ENCODE peak calls at places on chromosomes 13 and 19, in six cellular contexts. H is H1, L is trophoblast cell, T is IMR-90, X is neuronal stem cell, M is H9. D is an unnamed sample.

GRCh38 chr19:50046649-50047503 is 21.1 kb downstream of the ZNF473 start:
- DNase-seq in H (no peak), L (peak; percentile 43), T (peak; percentile 18), X (no peak), M (no peak), D (peak; percentile 57)

GRCh38 chr13:52003551-52003950 is 7.7 kb downstream of the ATP7B start:
- DNase-seq in H (no peak), L (no peak), T (no peak), X (no peak), M (peak; percentile 56), D (peak; percentile 60)

GRCh38 chr19:3122512-3122870 is 13.3 kb upstream of the GNA15 start:
- DNase-seq in H (no peak), L (no peak), T (no peak), X (no peak), M (no peak), D (no peak)

GRCh38 chr13:92510416-92510815 is 716.2 kb upstream of the GPC6 start:
- DNase-seq in H (no peak), L (peak; percentile 1), T (peak; percentile 75), X (no peak), M (no peak), D (peak; percentile 82)

GRCh38 chr19:41352279-41352608 is 1.5 kb downstream of the TGFB1 start:
- DNase-seq in H (no peak), L (no peak), T (no peak), X (no peak), M (no peak), D (no peak)

GRCh38 chr19:38270587-38271167 is 6.3 kb downstream of the SPINT2 start:
- DNase-seq in H (no peak), L (no peak), T (peak; percentile 56), X (no peak), M (no peak), D (peak; percentile 64)

GRCh38 chr19:29858621-29859020 is 46.8 kb downstream of the CCNE1 start:
- DNase-seq in H (no peak), L (no peak), T (no peak), X (no peak), M (no peak), D (no peak)

GRCh38 chr13:33454844-33455256 is 169.3 kb upstream of the STARD13 start:
- DNase-seq in H (no peak), L (no peak), T (peak; percentile 36), X (no peak), M (no peak), D (no peak)

GRCh38 chr13:48449656-48450055 is 36.7 kb upstream of the LPAR6 start:
- DNase-seq in H (no peak), L (no peak), T (peak; percentile 46), X (no peak), M (no peak), D (no peak)

GRCh38 chr19:28351761-28352160 is 861.2 kb downstream of the UQCRFS1 start:
- DNase-seq in H (no peak), L (no peak), T (no peak), X (no peak), M (no peak), D (no peak)

GRCh38 chr13:58097831-58098230 is 466.3 kb downstream of the PCDH17 start:
- DNase-seq in H (no peak), L (no peak), T (no peak), X (no peak), M (no peak), D (no peak)

GRCh38 chr19:4390862-4391693 is 9.3 kb downstream of the SH3GL1 start:
- DNase-seq in H (no peak), L (peak; percentile 49), T (no peak), X (no peak), M (no peak), D (no peak)

GRCh38 chr19:13899912-13900584 is 5.9 kb downstream of the BRME1 start:
- DNase-seq in H (no peak), L (no peak), T (peak; percentile 36), X (no peak), M (no peak), D (no peak)

GRCh38 chr13:94556646-94557045 is 39.3 kb downstream of the TGDS start:
- DNase-seq in H (no peak), L (no peak), T (no peak), X (no peak), M (no peak), D (no peak)

GRCh38 chr13:106649495-106649894 is 81.6 kb upstream of the ARGLU1 start:
- DNase-seq in H (no peak), L (no peak), T (peak; percentile 22), X (no peak), M (no peak), D (no peak)

GRCh38 chr19:4916292-4917082 is 7.2 kb downstream of the UHRF1 start:
- DNase-seq in H (no peak), L (no peak), T (no peak), X (no peak), M (no peak), D (no peak)

GRCh38 chr13:35832551-35832950 is 298.6 kb downstream of the DCLK1 start:
- DNase-seq in H (no peak), L (no peak), T (peak; percentile 40), X (no peak), M (no peak), D (peak; percentile 81)

GRCh38 chr19:13070425-13071140 is 32.1 kb downstream of the LYL1 start:
- DNase-seq in H (no peak), L (no peak), T (no peak), X (no peak), M (no peak), D (no peak)

GRCh38 chr13:51731759-51732158 is 72.2 kb downstream of the DHRS12 start:
- DNase-seq in H (no peak), L (no peak), T (peak; percentile 54), X (no peak), M (no peak), D (no peak)

GRCh38 chr13:71395053-71395452 is 472.0 kb downstream of the DACH1 start:
- DNase-seq in H (no peak), L (no peak), T (no peak), X (no peak), M (no peak), D (no peak)

GRCh38 chr19:5093297-5093858 is 124.5 kb downstream of the KDM4B start:
- DNase-seq in H (no peak), L (peak; percentile 89), T (no peak), X (no peak), M (no peak), D (no peak)

GRCh38 chr13:38180100-38180499 is 169.6 kb upstream of the UFM1 start:
- DNase-seq in H (no peak), L (no peak), T (peak; percentile 2), X (no peak), M (no peak), D (no peak)

GRCh38 chr19:10420444-10421239 is at the start of gene PDE4A:
- DNase-seq in H (no peak), L (no peak), T (no peak), X (no peak), M (peak; percentile 57), D (peak; percentile 40)

GRCh38 chr13:113553541-113554332 is 30.8 kb upstream of the TFDP1 start:
- DNase-seq in H (no peak), L (no peak), T (no peak), X (no peak), M (no peak), D (no peak)

GRCh38 chr13:100461309-100462035 is 127.1 kb downstream of the GGACT start:
- DNase-seq in H (no peak), L (no peak), T (peak; percentile 33), X (peak; percentile 45), M (no peak), D (peak; percentile 51)

GRCh38 chr13:103515410-103515809 is 449.2 kb upstream of the SLC10A2 start:
- DNase-seq in H (no peak), L (no peak), T (no peak), X (no peak), M (no peak), D (no peak)

GRCh38 chr13:91313103-91313502 is 34.4 kb upstream of the MIR17HG start:
- DNase-seq in H (no peak), L (no peak), T (peak; percentile 1), X (no peak), M (no peak), D (peak; percentile 56)

GRCh38 chr13:22592515-22592914 is 588.3 kb upstream of the SGCG start:
- DNase-seq in H (no peak), L (no peak), T (peak; percentile 0), X (no peak), M (no peak), D (no peak)

GRCh38 chr13:95185851-95186250 is 115.4 kb downstream of the ABCC4 start:
- DNase-seq in H (no peak), L (no peak), T (no peak), X (no peak), M (no peak), D (peak; percentile 11)

GRCh38 chr13:98834254-98834960 is 81.9 kb upstream of the SLC15A1 start:
- DNase-seq in H (no peak), L (no peak), T (no peak), X (no peak), M (peak; percentile 64), D (no peak)

GRCh38 chr19:49502866-49503581 is 6.8 kb downstream of the RPS11 start:
- DNase-seq in H (no peak), L (peak; percentile 50), T (peak; percentile 81), X (no peak), M (peak; percentile 46), D (no peak)

GRCh38 chr19:43966079-43966694 is 15.2 kb downstream of the ZNF221 start:
- DNase-seq in H (no peak), L (no peak), T (no peak), X (no peak), M (no peak), D (peak; percentile 41)

GRCh38 chr19:9839415-9839814 is 4.3 kb downstream of the PIN1 start:
- DNase-seq in H (no peak), L (no peak), T (peak; percentile 51), X (no peak), M (no peak), D (no peak)

GRCh38 chr19:1256646-1257474 is 8.5 kb downstream of the MIDN start:
- DNase-seq in H (no peak), L (no peak), T (no peak), X (no peak), M (no peak), D (no peak)
- H3K4me1 ChIP-seq in H (peaks cover 15% of the 10 kb centered on the region), L (peaks cover 36% of the 10 kb centered on the region), T (peaks cover 45% of the 10 kb centered on the region), X (peaks cover 26% of the 10 kb centered on the region), M (no peaks in the 10 kb centered on the region), D (no peaks in the 10 kb centered on the region)

GRCh38 chr19:11766597-11767591 is at the start of gene ZNF441:
- DNase-seq in H (peak; percentile 46), L (peak; percentile 100), T (peak; percentile 89), X (peak; percentile 88), M (peak; percentile 92), D (peak; percentile 96)
- H3K23ac ChIP-seq in H (no peak within 1 kb of the TSS), L (no peak within 1 kb of the TSS), T (peak within 1 kb of the TSS; percentile 70), X (peak within 1 kb of the TSS; percentile 89), M (no peak within 1 kb of the TSS), D (no peak within 1 kb of the TSS)

GRCh38 chr19:53828531-53828930 is 4.4 kb upstream of the NLRP12 start:
- DNase-seq in H (no peak), L (no peak), T (no peak), X (no peak), M (no peak), D (no peak)
- H3K4me1 ChIP-seq in H (peaks cover 3% of the 10 kb centered on the region), L (no peaks in the 10 kb centered on the region), T (no peaks in the 10 kb centered on the region), X (no peaks in the 10 kb centered on the region), M (no peaks in the 10 kb centered on the region), D (peaks cover 1% of the 10 kb centered on the region)

GRCh38 chr19:55117063-55117635 is 288 bp downstream of the PPP1R12C start:
- DNase-seq in H (no peak), L (peak; percentile 27), T (no peak), X (no peak), M (no peak), D (no peak)
- H3K23ac ChIP-seq in H (no peak overlapping the region), L (no peak overlapping the region), T (peak overlapping the region; percentile 74), X (peak overlapping the region; percentile 83), M (no peak overlapping the region), D (peak overlapping the region; percentile 94)

GRCh38 chr13:108807841-108808240 is 178.4 kb downstream of the MYO16 start:
- DNase-seq in H (no peak), L (no peak), T (peak; percentile 55), X (no peak), M (no peak), D (no peak)
- H3K4me1 ChIP-seq in H (no peaks in the 10 kb centered on the region), L (no peaks in the 10 kb centered on the region), T (no peaks in the 10 kb centered on the region), X (no peaks in the 10 kb centered on the region), M (no peaks in the 10 kb centered on the region), D (no peaks in the 10 kb centered on the region)

D was measured in mesendoderm.